ENCODE peak calls at places on chromosome 21, in five cellular contexts. One of them, this sample, is unnamed.
A peak's percentile ranks its signal among the peaks of the same experiment; 100 is the strongest.

GRCh38 chr21:38350681-38351080 is 93.9 kb downstream of the KCNJ15 start:
- DNase-seq in COR-L47: no peak
- DNase-seq in neuronal stem cell: no peak
- DNase-seq in tibial artery: no peak
- DNase-seq in activated CD4-positive, alpha-beta T cell treated with anti-CD3 and anti-CD28 coated beads, Interleukin-2, amount 50 U/mL, for 1 hour: no peak
- DNase-seq in this sample: no peak

GRCh38 chr21:44887807-44888580 is 14.5 kb upstream of the PTTG1IP start:
- DNase-seq in COR-L47: no peak
- DNase-seq in activated CD4-positive, alpha-beta T cell treated with anti-CD3 and anti-CD28 coated beads, Interleukin-2, amount 50 U/mL, for 1 hour: no peak
- DNase-seq in neuronal stem cell: no peak
- DNase-seq in tibial artery: no peak
- DNase-seq in this sample: no peak

GRCh38 chr21:44870748-44871495 is 2.6 kb downstream of the PTTG1IP start:
- DNase-seq in neuronal stem cell: no peak
- DNase-seq in tibial artery: peak; percentile 72
- DNase-seq in activated CD4-positive, alpha-beta T cell treated with anti-CD3 and anti-CD28 coated beads, Interleukin-2, amount 50 U/mL, for 1 hour: peak; percentile 39
- DNase-seq in COR-L47: no peak
- DNase-seq in this sample: no peak

GRCh38 chr21:39115659-39116235 is 67.5 kb downstream of the PSMG1 start:
- DNase-seq in COR-L47: no peak
- DNase-seq in tibial artery: peak; percentile 55
- DNase-seq in activated CD4-positive, alpha-beta T cell treated with anti-CD3 and anti-CD28 coated beads, Interleukin-2, amount 50 U/mL, for 1 hour: no peak
- DNase-seq in neuronal stem cell: no peak
- DNase-seq in this sample: no peak

GRCh38 chr21:44300262-44300959 is 558 bp downstream of the PFKL start:
- DNase-seq in neuronal stem cell: no peak
- DNase-seq in activated CD4-positive, alpha-beta T cell treated with anti-CD3 and anti-CD28 coated beads, Interleukin-2, amount 50 U/mL, for 1 hour: peak; percentile 52
- DNase-seq in tibial artery: peak; percentile 88
- DNase-seq in COR-L47: no peak
- DNase-seq in this sample: peak; percentile 78

GRCh38 chr21:36626791-36627190 is 72.1 kb upstream of the SIM2 start:
- DNase-seq in COR-L47: no peak
- DNase-seq in tibial artery: no peak
- DNase-seq in neuronal stem cell: no peak
- DNase-seq in activated CD4-positive, alpha-beta T cell treated with anti-CD3 and anti-CD28 coated beads, Interleukin-2, amount 50 U/mL, for 1 hour: no peak
- DNase-seq in this sample: no peak

GRCh38 chr21:24781146-24781545 is 826.1 kb downstream of the MRPL39 start:
- DNase-seq in activated CD4-positive, alpha-beta T cell treated with anti-CD3 and anti-CD28 coated beads, Interleukin-2, amount 50 U/mL, for 1 hour: no peak
- DNase-seq in COR-L47: peak; percentile 1
- DNase-seq in neuronal stem cell: no peak
- DNase-seq in tibial artery: no peak
- DNase-seq in this sample: no peak

GRCh38 chr21:38503588-38503987 is 5.3 kb upstream of the ERG start:
- DNase-seq in neuronal stem cell: no peak
- DNase-seq in COR-L47: no peak
- DNase-seq in activated CD4-positive, alpha-beta T cell treated with anti-CD3 and anti-CD28 coated beads, Interleukin-2, amount 50 U/mL, for 1 hour: no peak
- DNase-seq in tibial artery: peak; percentile 78
- DNase-seq in this sample: no peak

GRCh38 chr21:38354231-38354630 is 97.4 kb downstream of the KCNJ15 start:
- DNase-seq in tibial artery: no peak
- DNase-seq in COR-L47: no peak
- DNase-seq in neuronal stem cell: no peak
- DNase-seq in activated CD4-positive, alpha-beta T cell treated with anti-CD3 and anti-CD28 coated beads, Interleukin-2, amount 50 U/mL, for 1 hour: no peak
- DNase-seq in this sample: no peak

GRCh38 chr21:31992391-31992790 is 119.6 kb downstream of the HUNK start:
- DNase-seq in COR-L47: no peak
- DNase-seq in activated CD4-positive, alpha-beta T cell treated with anti-CD3 and anti-CD28 coated beads, Interleukin-2, amount 50 U/mL, for 1 hour: no peak
- DNase-seq in neuronal stem cell: no peak
- DNase-seq in tibial artery: no peak
- DNase-seq in this sample: no peak

GRCh38 chr21:17436626-17437111 is 76.2 kb upstream of the CXADR start:
- DNase-seq in tibial artery: no peak
- DNase-seq in COR-L47: no peak
- DNase-seq in neuronal stem cell: no peak
- DNase-seq in activated CD4-positive, alpha-beta T cell treated with anti-CD3 and anti-CD28 coated beads, Interleukin-2, amount 50 U/mL, for 1 hour: no peak
- DNase-seq in this sample: no peak

GRCh38 chr21:44618909-44619308 is 7.0 kb downstream of the KRTAP10-8 start:
- DNase-seq in tibial artery: no peak
- DNase-seq in COR-L47: no peak
- DNase-seq in activated CD4-positive, alpha-beta T cell treated with anti-CD3 and anti-CD28 coated beads, Interleukin-2, amount 50 U/mL, for 1 hour: peak; percentile 51
- DNase-seq in neuronal stem cell: no peak
- DNase-seq in this sample: peak; percentile 26

GRCh38 chr21:37006243-37006520 is 320 bp upstream of the RIPPLY3 start:
- DNase-seq in neuronal stem cell: no peak
- DNase-seq in COR-L47: no peak
- DNase-seq in activated CD4-positive, alpha-beta T cell treated with anti-CD3 and anti-CD28 coated beads, Interleukin-2, amount 50 U/mL, for 1 hour: no peak
- DNase-seq in tibial artery: no peak
- DNase-seq in this sample: no peak

GRCh38 chr21:33684923-33685560 is 42.7 kb downstream of the ITSN1 start:
- DNase-seq in tibial artery: no peak
- DNase-seq in neuronal stem cell: no peak
- DNase-seq in activated CD4-positive, alpha-beta T cell treated with anti-CD3 and anti-CD28 coated beads, Interleukin-2, amount 50 U/mL, for 1 hour: no peak
- DNase-seq in COR-L47: no peak
- DNase-seq in this sample: no peak

GRCh38 chr21:38242036-38242435 is 14.8 kb upstream of the KCNJ15 start:
- DNase-seq in activated CD4-positive, alpha-beta T cell treated with anti-CD3 and anti-CD28 coated beads, Interleukin-2, amount 50 U/mL, for 1 hour: no peak
- DNase-seq in COR-L47: no peak
- DNase-seq in neuronal stem cell: no peak
- DNase-seq in tibial artery: no peak
- DNase-seq in this sample: no peak

GRCh38 chr21:37829447-37829846 is 86.8 kb downstream of the KCNJ6 start:
- DNase-seq in neuronal stem cell: no peak
- DNase-seq in activated CD4-positive, alpha-beta T cell treated with anti-CD3 and anti-CD28 coated beads, Interleukin-2, amount 50 U/mL, for 1 hour: no peak
- DNase-seq in COR-L47: no peak
- DNase-seq in tibial artery: no peak
- DNase-seq in this sample: no peak

GRCh38 chr21:33025106-33025470 is 647 bp upstream of the OLIG2 start:
- DNase-seq in neuronal stem cell: no peak
- DNase-seq in COR-L47: no peak
- DNase-seq in activated CD4-positive, alpha-beta T cell treated with anti-CD3 and anti-CD28 coated beads, Interleukin-2, amount 50 U/mL, for 1 hour: no peak
- DNase-seq in tibial artery: no peak
- DNase-seq in this sample: no peak

GRCh38 chr21:14554948-14555347 is 8.8 kb upstream of the SAMSN1 start:
- DNase-seq in COR-L47: no peak
- DNase-seq in neuronal stem cell: no peak
- DNase-seq in activated CD4-positive, alpha-beta T cell treated with anti-CD3 and anti-CD28 coated beads, Interleukin-2, amount 50 U/mL, for 1 hour: no peak
- DNase-seq in tibial artery: no peak
- DNase-seq in this sample: no peak

GRCh38 chr21:34865922-34866271 is 183.2 kb downstream of the RUNX1 start:
- DNase-seq in COR-L47: no peak
- DNase-seq in tibial artery: no peak
- DNase-seq in neuronal stem cell: no peak
- DNase-seq in activated CD4-positive, alpha-beta T cell treated with anti-CD3 and anti-CD28 coated beads, Interleukin-2, amount 50 U/mL, for 1 hour: no peak
- DNase-seq in this sample: no peak

GRCh38 chr21:42818328-42818749 is 61.0 kb downstream of the WDR4 start:
- DNase-seq in neuronal stem cell: no peak
- DNase-seq in tibial artery: peak; percentile 74
- DNase-seq in activated CD4-positive, alpha-beta T cell treated with anti-CD3 and anti-CD28 coated beads, Interleukin-2, amount 50 U/mL, for 1 hour: peak; percentile 70
- DNase-seq in COR-L47: peak; percentile 32
- DNase-seq in this sample: no peak

GRCh38 chr21:38909929-38910328 is 104.2 kb downstream of the ETS2 start:
- DNase-seq in tibial artery: no peak
- DNase-seq in neuronal stem cell: no peak
- DNase-seq in activated CD4-positive, alpha-beta T cell treated with anti-CD3 and anti-CD28 coated beads, Interleukin-2, amount 50 U/mL, for 1 hour: no peak
- DNase-seq in COR-L47: no peak
- DNase-seq in this sample: no peak

GRCh38 chr21:35051287-35051818 is 2.3 kb upstream of the RUNX1 start:
- DNase-seq in activated CD4-positive, alpha-beta T cell treated with anti-CD3 and anti-CD28 coated beads, Interleukin-2, amount 50 U/mL, for 1 hour: peak; percentile 82
- DNase-seq in COR-L47: no peak
- DNase-seq in neuronal stem cell: peak; percentile 59
- DNase-seq in tibial artery: peak; percentile 88
- DNase-seq in this sample: peak; percentile 89

This sample was measured in stimulated activated effector memory CD8-positive, alpha-beta T cell treated with anti-CD3 and anti-CD28 coated beads, Interleukin-12 subunit alpha, Interleukin-12 subunit beta, amount 100 ng/mL, for 72 hours.